ENCODE peak calls at places on chromosomes 11 and 22, in four cellular contexts. One of them, this sample, is unnamed.

GRCh38 chr11:72634016-72634415 is 40.2 kb downstream of the PDE2A start:
- DNase-seq in colonic mucosa: no peak
- DNase-seq in NB4: no peak
- DNase-seq in WTC11: no peak
- DNase-seq in this sample: no peak

GRCh38 chr11:111918390-111919256 is at the start of gene C11orf52:
- DNase-seq in colonic mucosa: peak
- DNase-seq in NB4: no peak
- DNase-seq in WTC11: peak
- DNase-seq in this sample: peak

GRCh38 chr22:35754761-35755160 is 37.1 kb downstream of the APOL5 start:
- DNase-seq in colonic mucosa: no peak
- DNase-seq in NB4: no peak
- DNase-seq in WTC11: no peak
- DNase-seq in this sample: no peak

GRCh38 chr11:9351956-9352355 is 32.5 kb upstream of the IPO7 start:
- DNase-seq in colonic mucosa: no peak
- DNase-seq in NB4: no peak
- DNase-seq in WTC11: no peak
- DNase-seq in this sample: no peak

GRCh38 chr22:45318558-45319318 is 9.0 kb downstream of the FAM118A start:
- DNase-seq in colonic mucosa: no peak
- DNase-seq in NB4: peak
- DNase-seq in WTC11: no peak
- DNase-seq in this sample: no peak

GRCh38 chr22:37996079-37996478 is 11.7 kb upstream of the SOX10 start:
- DNase-seq in colonic mucosa: no peak
- DNase-seq in NB4: peak
- DNase-seq in WTC11: no peak
- DNase-seq in this sample: no peak

GRCh38 chr11:75431533-75432525 is 1.2 kb downstream of the KLHL35 start:
- DNase-seq in colonic mucosa: peak
- DNase-seq in NB4: no peak
- DNase-seq in WTC11: peak
- DNase-seq in this sample: no peak

GRCh38 chr11:131537196-131537595 is 166.8 kb downstream of the NTM start:
- DNase-seq in colonic mucosa: no peak
- DNase-seq in NB4: no peak
- DNase-seq in WTC11: no peak
- DNase-seq in this sample: no peak

GRCh38 chr22:23315341-23315917 is 135.1 kb downstream of the BCR start:
- DNase-seq in colonic mucosa: peak
- DNase-seq in NB4: peak
- DNase-seq in WTC11: peak
- DNase-seq in this sample: peak

GRCh38 chr11:33690290-33691050 is 10.2 kb downstream of the C11orf91 start:
- DNase-seq in colonic mucosa: peak
- DNase-seq in NB4: no peak
- DNase-seq in WTC11: no peak
- DNase-seq in this sample: peak

GRCh38 chr22:22984967-22985366 is 85.4 kb upstream of the GNAZ start:
- DNase-seq in colonic mucosa: no peak
- DNase-seq in NB4: no peak
- DNase-seq in WTC11: no peak
- DNase-seq in this sample: no peak

GRCh38 chr11:67056640-67057409 is at the start of gene RHOD:
- DNase-seq in colonic mucosa: peak
- DNase-seq in NB4: no peak
- DNase-seq in WTC11: peak
- DNase-seq in this sample: no peak

GRCh38 chr11:33930317-33931021 is 38.6 kb upstream of the LMO2 start:
- DNase-seq in colonic mucosa: no peak
- DNase-seq in NB4: peak
- DNase-seq in WTC11: no peak
- DNase-seq in this sample: no peak

GRCh38 chr11:64225608-64226506 is at the start of the genes NUDT22 and TRPT1:
- DNase-seq in colonic mucosa: peak
- DNase-seq in NB4: peak
- DNase-seq in WTC11: peak
- DNase-seq in this sample: peak

GRCh38 chr22:17970205-17970708 is 54.1 kb downstream of the MICAL3 start:
- DNase-seq in colonic mucosa: no peak
- DNase-seq in NB4: no peak
- DNase-seq in WTC11: no peak
- DNase-seq in this sample: no peak

GRCh38 chr11:124310746-124311145 is 3.0 kb downstream of the OR8D1 start:
- DNase-seq in colonic mucosa: no peak
- DNase-seq in NB4: no peak
- DNase-seq in WTC11: no peak
- DNase-seq in this sample: no peak

GRCh38 chr11:134643519-134644042 is 231.5 kb upstream of the B3GAT1 start:
- DNase-seq in colonic mucosa: no peak
- DNase-seq in NB4: no peak
- DNase-seq in WTC11: no peak
- DNase-seq in this sample: no peak

GRCh38 chr11:72236083-72236697 is 7.8 kb downstream of the PHOX2A start:
- DNase-seq in colonic mucosa: no peak
- DNase-seq in NB4: no peak
- DNase-seq in WTC11: no peak
- DNase-seq in this sample: no peak

GRCh38 chr11:39810358-39810757 is 1649.1 kb downstream of the LRRC4C start:
- DNase-seq in colonic mucosa: no peak
- DNase-seq in NB4: no peak
- DNase-seq in WTC11: no peak
- DNase-seq in this sample: no peak

GRCh38 chr11:34068098-34068497 is 16.6 kb downstream of the CAPRIN1 start:
- DNase-seq in colonic mucosa: no peak
- DNase-seq in NB4: no peak
- DNase-seq in WTC11: no peak
- DNase-seq in this sample: no peak

GRCh38 chr11:108752297-108752751 is 87.5 kb downstream of the DDX10 start:
- DNase-seq in colonic mucosa: no peak
- DNase-seq in NB4: no peak
- DNase-seq in WTC11: no peak
- DNase-seq in this sample: no peak

GRCh38 chr22:16774911-16775529 is 50.2 kb downstream of the XKR3 start:
- DNase-seq in colonic mucosa: no peak
- DNase-seq in NB4: peak
- DNase-seq in WTC11: no peak
- DNase-seq in this sample: no peak

GRCh38 chr22:24953294-24954113 is 988 bp downstream of the KIAA1671 start:
- DNase-seq in colonic mucosa: peak
- DNase-seq in NB4: no peak
- DNase-seq in WTC11: no peak
- DNase-seq in this sample: peak

GRCh38 chr11:19232910-19233503 is 7.7 kb downstream of the E2F8 start:
- DNase-seq in colonic mucosa: no peak
- DNase-seq in NB4: no peak
- DNase-seq in WTC11: no peak
- DNase-seq in this sample: no peak

GRCh38 chr11:27201454-27202302 is 161.1 kb downstream of the BBOX1 start:
- DNase-seq in colonic mucosa: peak
- DNase-seq in NB4: peak
- DNase-seq in WTC11: no peak
- DNase-seq in this sample: peak

GRCh38 chr22:38402204-38402603 is 52.8 kb downstream of the KCNJ4 start:
- DNase-seq in colonic mucosa: no peak
- DNase-seq in NB4: no peak
- DNase-seq in WTC11: no peak
- DNase-seq in this sample: no peak

GRCh38 chr11:72696866-72697428 is 22.7 kb upstream of the PDE2A start:
- DNase-seq in colonic mucosa: peak
- DNase-seq in NB4: no peak
- DNase-seq in WTC11: peak
- DNase-seq in this sample: no peak

GRCh38 chr11:16956538-16957153 is 57.6 kb downstream of the PLEKHA7 start:
- DNase-seq in colonic mucosa: no peak
- DNase-seq in NB4: no peak
- DNase-seq in WTC11: no peak
- DNase-seq in this sample: no peak

GRCh38 chr11:130400793-130401483 is 27.5 kb downstream of the ADAMTS8 start:
- DNase-seq in colonic mucosa: no peak
- DNase-seq in NB4: peak
- DNase-seq in WTC11: no peak
- DNase-seq in this sample: no peak

GRCh38 chr11:44565746-44566558 is 489 bp downstream of the CD82 start:
- DNase-seq in colonic mucosa: no peak
- DNase-seq in NB4: no peak
- DNase-seq in WTC11: no peak
- DNase-seq in this sample: no peak

GRCh38 chr11:95095858-95096587 is 6.4 kb downstream of the ENDOD1 start:
- DNase-seq in colonic mucosa: no peak
- DNase-seq in NB4: peak
- DNase-seq in WTC11: no peak
- DNase-seq in this sample: no peak

GRCh38 chr11:75625970-75626691 is 42.7 kb downstream of the MAP6 start:
- DNase-seq in colonic mucosa: no peak
- DNase-seq in NB4: no peak
- DNase-seq in WTC11: no peak
- DNase-seq in this sample: no peak

GRCh38 chr11:134586726-134587125 is 174.7 kb upstream of the B3GAT1 start:
- DNase-seq in colonic mucosa: no peak
- DNase-seq in NB4: no peak
- DNase-seq in WTC11: no peak
- DNase-seq in this sample: no peak

GRCh38 chr11:63915961-63916836 is 765 bp downstream of the RCOR2 start:
- DNase-seq in colonic mucosa: peak
- DNase-seq in NB4: peak
- DNase-seq in WTC11: peak
- DNase-seq in this sample: peak

GRCh38 chr11:100687630-100688395 is 725 bp downstream of the ARHGAP42 start:
- DNase-seq in colonic mucosa: peak
- DNase-seq in NB4: peak
- DNase-seq in WTC11: peak
- DNase-seq in this sample: peak

GRCh38 chr11:46493786-46494185 is 100.0 kb downstream of the AMBRA1 start:
- DNase-seq in colonic mucosa: no peak
- DNase-seq in NB4: no peak
- DNase-seq in WTC11: no peak
- DNase-seq in this sample: no peak

GRCh38 chr11:106794058-106794457 is 224.2 kb downstream of the GUCY1A2 start:
- DNase-seq in colonic mucosa: no peak
- DNase-seq in NB4: no peak
- DNase-seq in WTC11: no peak
- DNase-seq in this sample: no peak

GRCh38 chr22:19982991-19983578 is 33.5 kb downstream of the ARVCF start:
- DNase-seq in colonic mucosa: no peak
- DNase-seq in NB4: no peak
- DNase-seq in WTC11: no peak
- DNase-seq in this sample: no peak
- TF ChIP-seq CTCF in colonic mucosa: no peak
- TF ChIP-seq CTCF in NB4: no peak
- TF ChIP-seq CTCF in WTC11: no peak
- TF ChIP-seq CTCF in this sample: no peak

GRCh38 chr11:103637250-103637649 is 399.2 kb upstream of the DDI1 start:
- DNase-seq in colonic mucosa: no peak
- DNase-seq in NB4: no peak
- DNase-seq in WTC11: no peak
- DNase-seq in this sample: no peak

GRCh38 chr11:103633819-103634590 is 402.4 kb upstream of the DDI1 start:
- DNase-seq in colonic mucosa: no peak
- DNase-seq in NB4: no peak
- DNase-seq in WTC11: no peak
- DNase-seq in this sample: no peak

GRCh38 chr11:103631841-103632240 is 404.6 kb upstream of the DDI1 start:
- DNase-seq in colonic mucosa: no peak
- DNase-seq in NB4: no peak
- DNase-seq in WTC11: no peak
- DNase-seq in this sample: no peak

GRCh38 chr11:103636232-103636631 is 400.2 kb upstream of the DDI1 start:
- DNase-seq in colonic mucosa: no peak
- DNase-seq in NB4: no peak
- DNase-seq in WTC11: no peak
- DNase-seq in this sample: no peak

DNA sequence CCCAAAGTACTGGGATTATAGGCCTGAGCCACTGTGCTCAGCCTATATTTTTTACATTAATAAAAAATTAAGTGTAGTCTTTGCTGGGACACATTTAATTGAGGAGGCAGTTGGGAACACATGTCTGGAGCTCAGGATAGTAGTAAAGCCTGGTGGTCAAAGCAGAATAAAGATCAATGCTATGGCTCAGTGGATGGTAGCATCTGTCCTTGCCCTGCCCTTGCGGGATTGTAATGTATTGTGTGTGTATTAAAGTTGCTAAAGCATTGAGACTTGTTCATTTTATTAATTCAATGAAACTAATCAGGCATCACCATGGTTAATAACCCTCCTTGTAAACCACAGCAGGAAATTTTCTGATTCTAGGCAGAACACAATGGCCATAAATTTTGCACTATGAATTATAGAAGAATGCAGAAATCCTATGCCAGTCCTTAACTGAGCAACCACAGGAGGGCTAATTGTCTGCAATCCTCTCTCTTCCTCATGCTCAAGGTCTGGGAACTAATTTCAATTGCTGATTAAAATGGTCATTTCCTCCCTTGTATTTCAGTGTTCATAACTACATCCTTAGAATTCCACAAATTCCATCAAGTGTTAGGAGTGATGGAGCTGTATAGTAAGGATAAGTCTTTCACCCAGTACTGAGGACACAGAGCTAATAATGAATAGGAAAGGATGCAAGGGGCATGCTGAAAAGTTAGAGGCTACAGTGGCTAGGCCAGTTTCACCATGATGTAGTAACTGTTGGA is 403.2 kb upstream of the DDI1 start:
- DNase-seq in colonic mucosa: no peak
- DNase-seq in NB4: no peak
- DNase-seq in WTC11: no peak
- DNase-seq in this sample: no peak
- TF ChIP-seq CTCF in colonic mucosa: no peak
- TF ChIP-seq CTCF in NB4: no peak
- TF ChIP-seq CTCF in WTC11: no peak
- TF ChIP-seq CTCF in this sample: no peak

GRCh38 chr11:70503878-70504240 is 105.5 kb downstream of the CTTN start:
- DNase-seq in colonic mucosa: peak
- DNase-seq in NB4: no peak
- DNase-seq in WTC11: no peak
- DNase-seq in this sample: no peak
- TF ChIP-seq CTCF in colonic mucosa: no peak
- TF ChIP-seq CTCF in NB4: peak
- TF ChIP-seq CTCF in WTC11: no peak
- TF ChIP-seq CTCF in this sample: peak

GRCh38 chr11:69642549-69642912 is 1.6 kb downstream of the CCND1 start:
- DNase-seq in colonic mucosa: peak
- DNase-seq in NB4: peak
- DNase-seq in WTC11: no peak
- DNase-seq in this sample: no peak

GRCh38 chr11:69639843-69640242 is 1.1 kb upstream of the CCND1 start:
- DNase-seq in colonic mucosa: no peak
- DNase-seq in NB4: no peak
- DNase-seq in WTC11: no peak
- DNase-seq in this sample: no peak

GRCh38 chr11:69640260-69640994 is 529 bp upstream of the CCND1 start:
- DNase-seq in colonic mucosa: peak
- DNase-seq in NB4: peak
- DNase-seq in WTC11: no peak
- DNase-seq in this sample: no peak

GRCh38 chr11:69641681-69642548 is 959 bp downstream of the CCND1 start:
- DNase-seq in colonic mucosa: peak
- DNase-seq in NB4: peak
- DNase-seq in WTC11: no peak
- DNase-seq in this sample: no peak

GRCh38 chr11:69640995-69641581 is at the start of gene CCND1:
- DNase-seq in colonic mucosa: peak
- DNase-seq in NB4: peak
- DNase-seq in WTC11: peak
- DNase-seq in this sample: peak
- TF ChIP-seq CTCF in colonic mucosa: no peak
- TF ChIP-seq CTCF in NB4: no peak
- TF ChIP-seq CTCF in WTC11: no peak
- TF ChIP-seq CTCF in this sample: peak

This sample was measured in HepG2.